ENCODE peak calls at places on chromosome 21, in six cellular contexts. One of them, this sample, is unnamed.

GRCh38 chr21:39263372-39263771 is 50.1 kb downstream of the BRWD1 start:
- DNase-seq in endothelial cell of umbilical vein: no peak
- DNase-seq in OCI-LY7: no peak
- DNase-seq in brain microvascular endothelial cell: no peak
- DNase-seq in psoas muscle: no peak
- DNase-seq in foreskin fibroblast: peak; percentile 82
- DNase-seq in this sample: no peak

GRCh38 chr21:44845418-44846200 is 27.7 kb upstream of the SUMO3 start:
- DNase-seq in endothelial cell of umbilical vein: peak; percentile 68
- DNase-seq in OCI-LY7: peak; percentile 21
- DNase-seq in brain microvascular endothelial cell: no peak
- DNase-seq in psoas muscle: peak; percentile 77
- DNase-seq in foreskin fibroblast: peak; percentile 77
- DNase-seq in this sample: peak; percentile 66

GRCh38 chr21:29077651-29078090 is 4.2 kb upstream of the CCT8 start:
- DNase-seq in endothelial cell of umbilical vein: peak; percentile 66
- DNase-seq in OCI-LY7: peak; percentile 59
- DNase-seq in brain microvascular endothelial cell: no peak
- DNase-seq in psoas muscle: no peak
- DNase-seq in foreskin fibroblast: peak; percentile 55
- DNase-seq in this sample: no peak

GRCh38 chr21:27572681-27573080 is 605.8 kb upstream of the ADAMTS5 start:
- DNase-seq in endothelial cell of umbilical vein: no peak
- DNase-seq in OCI-LY7: no peak
- DNase-seq in brain microvascular endothelial cell: peak; percentile 55
- DNase-seq in psoas muscle: no peak
- DNase-seq in foreskin fibroblast: peak; percentile 89
- DNase-seq in this sample: no peak

GRCh38 chr21:28763809-28764418 is 228.8 kb downstream of the LTN1 start:
- DNase-seq in endothelial cell of umbilical vein: no peak
- DNase-seq in OCI-LY7: no peak
- DNase-seq in brain microvascular endothelial cell: no peak
- DNase-seq in psoas muscle: no peak
- DNase-seq in foreskin fibroblast: no peak
- DNase-seq in this sample: no peak

GRCh38 chr21:45887121-45887611 is 94.4 kb upstream of the COL6A1 start:
- DNase-seq in endothelial cell of umbilical vein: no peak
- DNase-seq in OCI-LY7: no peak
- DNase-seq in brain microvascular endothelial cell: peak; percentile 46
- DNase-seq in psoas muscle: no peak
- DNase-seq in foreskin fibroblast: peak; percentile 35
- DNase-seq in this sample: no peak

GRCh38 chr21:44657635-44658183 is at the start of gene KRTAP12-3:
- DNase-seq in endothelial cell of umbilical vein: no peak
- DNase-seq in OCI-LY7: no peak
- DNase-seq in brain microvascular endothelial cell: no peak
- DNase-seq in psoas muscle: no peak
- DNase-seq in foreskin fibroblast: no peak
- DNase-seq in this sample: no peak

GRCh38 chr21:25735895-25736597 is 1.3 kb downstream of the GABPA start:
- DNase-seq in endothelial cell of umbilical vein: peak; percentile 73
- DNase-seq in OCI-LY7: peak; percentile 32
- DNase-seq in brain microvascular endothelial cell: peak; percentile 19
- DNase-seq in psoas muscle: no peak
- DNase-seq in foreskin fibroblast: peak; percentile 33
- DNase-seq in this sample: no peak

GRCh38 chr21:32572574-32573420 is 12.5 kb downstream of the TCP10L start:
- DNase-seq in endothelial cell of umbilical vein: no peak
- DNase-seq in OCI-LY7: peak; percentile 44
- DNase-seq in brain microvascular endothelial cell: no peak
- DNase-seq in psoas muscle: no peak
- DNase-seq in foreskin fibroblast: no peak
- DNase-seq in this sample: no peak

GRCh38 chr21:45320261-45320990 is 32.7 kb upstream of the POFUT2 start:
- DNase-seq in endothelial cell of umbilical vein: no peak
- DNase-seq in OCI-LY7: no peak
- DNase-seq in brain microvascular endothelial cell: no peak
- DNase-seq in psoas muscle: peak; percentile 12
- DNase-seq in foreskin fibroblast: peak; percentile 52
- DNase-seq in this sample: no peak

GRCh38 chr21:35284199-35284598 is 235.1 kb upstream of the RUNX1 start:
- DNase-seq in endothelial cell of umbilical vein: no peak
- DNase-seq in OCI-LY7: no peak
- DNase-seq in brain microvascular endothelial cell: no peak
- DNase-seq in psoas muscle: peak; percentile 52
- DNase-seq in foreskin fibroblast: no peak
- DNase-seq in this sample: no peak

GRCh38 chr21:44736291-44737004 is 25.1 kb upstream of the TSPEAR start:
- DNase-seq in endothelial cell of umbilical vein: no peak
- DNase-seq in OCI-LY7: no peak
- DNase-seq in brain microvascular endothelial cell: no peak
- DNase-seq in psoas muscle: no peak
- DNase-seq in foreskin fibroblast: no peak
- DNase-seq in this sample: no peak

GRCh38 chr21:42745511-42746239 is 92.3 kb downstream of the PDE9A start:
- DNase-seq in endothelial cell of umbilical vein: no peak
- DNase-seq in OCI-LY7: no peak
- DNase-seq in brain microvascular endothelial cell: no peak
- DNase-seq in psoas muscle: no peak
- DNase-seq in foreskin fibroblast: no peak
- DNase-seq in this sample: no peak

GRCh38 chr21:46649356-46649755 is 13.9 kb downstream of the PRMT2 start:
- DNase-seq in endothelial cell of umbilical vein: no peak
- DNase-seq in OCI-LY7: no peak
- DNase-seq in brain microvascular endothelial cell: no peak
- DNase-seq in psoas muscle: no peak
- DNase-seq in foreskin fibroblast: no peak
- DNase-seq in this sample: no peak

GRCh38 chr21:46083271-46084040 is 14.5 kb upstream of the COL6A2 start:
- DNase-seq in endothelial cell of umbilical vein: no peak
- DNase-seq in OCI-LY7: no peak
- DNase-seq in brain microvascular endothelial cell: no peak
- DNase-seq in psoas muscle: peak; percentile 16
- DNase-seq in foreskin fibroblast: peak; percentile 96
- DNase-seq in this sample: no peak

GRCh38 chr21:16775056-16775455 is 737.8 kb upstream of the CXADR start:
- DNase-seq in endothelial cell of umbilical vein: no peak
- DNase-seq in OCI-LY7: no peak
- DNase-seq in brain microvascular endothelial cell: no peak
- DNase-seq in psoas muscle: no peak
- DNase-seq in foreskin fibroblast: no peak
- DNase-seq in this sample: no peak

GRCh38 chr21:28444131-28444530 is 548.5 kb downstream of the LTN1 start:
- DNase-seq in endothelial cell of umbilical vein: no peak
- DNase-seq in OCI-LY7: no peak
- DNase-seq in brain microvascular endothelial cell: no peak
- DNase-seq in psoas muscle: no peak
- DNase-seq in foreskin fibroblast: peak; percentile 51
- DNase-seq in this sample: no peak

GRCh38 chr21:43971201-43971991 is 40.7 kb upstream of the TRAPPC10 start:
- DNase-seq in endothelial cell of umbilical vein: no peak
- DNase-seq in OCI-LY7: no peak
- DNase-seq in brain microvascular endothelial cell: no peak
- DNase-seq in psoas muscle: peak; percentile 11
- DNase-seq in foreskin fibroblast: no peak
- DNase-seq in this sample: no peak

GRCh38 chr21:46212721-46213484 is 15.7 kb downstream of the LSS start:
- DNase-seq in endothelial cell of umbilical vein: no peak
- DNase-seq in OCI-LY7: no peak
- DNase-seq in brain microvascular endothelial cell: no peak
- DNase-seq in psoas muscle: no peak
- DNase-seq in foreskin fibroblast: no peak
- DNase-seq in this sample: no peak

GRCh38 chr21:43767980-43768867 is 7.9 kb downstream of the CSTB start:
- DNase-seq in endothelial cell of umbilical vein: peak; percentile 32
- DNase-seq in OCI-LY7: no peak
- DNase-seq in brain microvascular endothelial cell: peak; percentile 75
- DNase-seq in psoas muscle: peak; percentile 53
- DNase-seq in foreskin fibroblast: peak; percentile 88
- DNase-seq in this sample: no peak

GRCh38 chr21:29613021-29613420 is 314.3 kb downstream of the BACH1 start:
- DNase-seq in endothelial cell of umbilical vein: no peak
- DNase-seq in OCI-LY7: no peak
- DNase-seq in brain microvascular endothelial cell: no peak
- DNase-seq in psoas muscle: no peak
- DNase-seq in foreskin fibroblast: peak; percentile 23
- DNase-seq in this sample: no peak

GRCh38 chr21:45562401-45562800 is 20.2 kb upstream of the SLC19A1 start:
- DNase-seq in endothelial cell of umbilical vein: no peak
- DNase-seq in OCI-LY7: no peak
- DNase-seq in brain microvascular endothelial cell: no peak
- DNase-seq in psoas muscle: no peak
- DNase-seq in foreskin fibroblast: no peak
- DNase-seq in this sample: no peak

GRCh38 chr21:44724166-44724565 is 12.8 kb upstream of the TSPEAR start:
- DNase-seq in endothelial cell of umbilical vein: no peak
- DNase-seq in OCI-LY7: no peak
- DNase-seq in brain microvascular endothelial cell: no peak
- DNase-seq in psoas muscle: no peak
- DNase-seq in foreskin fibroblast: no peak
- DNase-seq in this sample: no peak

GRCh38 chr21:25133939-25134338 is 473.3 kb downstream of the MRPL39 start:
- DNase-seq in endothelial cell of umbilical vein: no peak
- DNase-seq in OCI-LY7: no peak
- DNase-seq in brain microvascular endothelial cell: no peak
- DNase-seq in psoas muscle: no peak
- DNase-seq in foreskin fibroblast: no peak
- DNase-seq in this sample: no peak

GRCh38 chr21:45347712-45348477 is 57.1 kb upstream of the COL18A1 start:
- DNase-seq in endothelial cell of umbilical vein: no peak
- DNase-seq in OCI-LY7: no peak
- DNase-seq in brain microvascular endothelial cell: no peak
- DNase-seq in psoas muscle: peak; percentile 19
- DNase-seq in foreskin fibroblast: no peak
- DNase-seq in this sample: no peak

GRCh38 chr21:25462517-25462971 is 144.7 kb downstream of the MRPL39 start:
- DNase-seq in endothelial cell of umbilical vein: peak; percentile 16
- DNase-seq in OCI-LY7: no peak
- DNase-seq in brain microvascular endothelial cell: no peak
- DNase-seq in psoas muscle: no peak
- DNase-seq in foreskin fibroblast: no peak
- DNase-seq in this sample: no peak

GRCh38 chr21:25960423-25960822 is 210.1 kb downstream of the APP start:
- DNase-seq in endothelial cell of umbilical vein: no peak
- DNase-seq in OCI-LY7: no peak
- DNase-seq in brain microvascular endothelial cell: no peak
- DNase-seq in psoas muscle: no peak
- DNase-seq in foreskin fibroblast: no peak
- DNase-seq in this sample: no peak

GRCh38 chr21:14591277-14591876 is 45.3 kb upstream of the SAMSN1 start:
- DNase-seq in endothelial cell of umbilical vein: no peak
- DNase-seq in OCI-LY7: no peak
- DNase-seq in brain microvascular endothelial cell: no peak
- DNase-seq in psoas muscle: no peak
- DNase-seq in foreskin fibroblast: no peak
- DNase-seq in this sample: no peak

GRCh38 chr21:24903954-24904635 is 703.2 kb downstream of the MRPL39 start:
- DNase-seq in endothelial cell of umbilical vein: no peak
- DNase-seq in OCI-LY7: no peak
- DNase-seq in brain microvascular endothelial cell: no peak
- DNase-seq in psoas muscle: no peak
- DNase-seq in foreskin fibroblast: no peak
- DNase-seq in this sample: no peak

GRCh38 chr21:45447821-45448220 is 42.9 kb downstream of the COL18A1 start:
- DNase-seq in endothelial cell of umbilical vein: no peak
- DNase-seq in OCI-LY7: no peak
- DNase-seq in brain microvascular endothelial cell: no peak
- DNase-seq in psoas muscle: no peak
- DNase-seq in foreskin fibroblast: no peak
- DNase-seq in this sample: no peak

GRCh38 chr21:46662367-46662654 is 26.8 kb downstream of the PRMT2 start:
- DNase-seq in endothelial cell of umbilical vein: no peak
- DNase-seq in OCI-LY7: no peak
- DNase-seq in brain microvascular endothelial cell: no peak
- DNase-seq in psoas muscle: no peak
- DNase-seq in foreskin fibroblast: no peak
- DNase-seq in this sample: no peak

DNA sequence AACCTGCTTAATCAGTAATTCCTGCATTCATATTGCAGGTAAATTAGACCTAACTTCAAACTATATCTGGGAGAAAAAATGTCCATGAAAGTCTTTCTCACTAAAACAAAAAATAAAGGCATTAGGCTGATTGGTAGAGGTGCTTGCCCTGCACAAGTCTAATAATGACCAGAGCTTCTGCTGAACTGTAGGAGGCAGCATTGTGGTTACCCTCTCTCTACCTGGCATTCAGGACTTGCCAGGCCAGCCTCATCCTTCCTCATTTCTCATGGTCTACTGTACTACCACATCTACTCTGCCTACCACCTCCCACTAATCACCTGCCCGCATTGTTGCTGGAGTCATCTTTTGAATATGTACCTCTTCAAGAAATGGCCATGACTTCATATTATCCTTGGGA is 60.8 kb upstream of the KRTAP11-1 start:
- DNase-seq in endothelial cell of umbilical vein: no peak
- DNase-seq in OCI-LY7: no peak
- DNase-seq in brain microvascular endothelial cell: no peak
- DNase-seq in psoas muscle: no peak
- DNase-seq in foreskin fibroblast: no peak
- DNase-seq in this sample: no peak
- TF ChIP-seq CTCF in endothelial cell of umbilical vein: no peak
- TF ChIP-seq CTCF in OCI-LY7: no peak
- TF ChIP-seq CTCF in brain microvascular endothelial cell: no peak
- TF ChIP-seq CTCF in psoas muscle: no peak
- TF ChIP-seq CTCF in foreskin fibroblast: no peak
- TF ChIP-seq CTCF in this sample: no peak

GRCh38 chr21:37028579-37028978 is 22.1 kb downstream of the RIPPLY3 start:
- DNase-seq in endothelial cell of umbilical vein: no peak
- DNase-seq in OCI-LY7: no peak
- DNase-seq in brain microvascular endothelial cell: no peak
- DNase-seq in psoas muscle: no peak
- DNase-seq in foreskin fibroblast: peak; percentile 44
- DNase-seq in this sample: no peak
- TF ChIP-seq CTCF in endothelial cell of umbilical vein: no peak
- TF ChIP-seq CTCF in OCI-LY7: no peak
- TF ChIP-seq CTCF in brain microvascular endothelial cell: peak; percentile 21
- TF ChIP-seq CTCF in psoas muscle: no peak
- TF ChIP-seq CTCF in foreskin fibroblast: no peak
- TF ChIP-seq CTCF in this sample: peak; percentile 17

GRCh38 chr21:20999567-21000169 is 1.5 kb downstream of the NCAM2 start:
- DNase-seq in endothelial cell of umbilical vein: peak; percentile 46
- DNase-seq in OCI-LY7: peak; percentile 15
- DNase-seq in brain microvascular endothelial cell: peak; percentile 27
- DNase-seq in psoas muscle: no peak
- DNase-seq in foreskin fibroblast: peak; percentile 68
- DNase-seq in this sample: no peak
- TF ChIP-seq CTCF in endothelial cell of umbilical vein: peak; percentile 46
- TF ChIP-seq CTCF in OCI-LY7: peak; percentile 84
- TF ChIP-seq CTCF in brain microvascular endothelial cell: peak; percentile 83
- TF ChIP-seq CTCF in psoas muscle: peak; percentile 52
- TF ChIP-seq CTCF in foreskin fibroblast: peak; percentile 76
- TF ChIP-seq CTCF in this sample: peak; percentile 73

DNA sequence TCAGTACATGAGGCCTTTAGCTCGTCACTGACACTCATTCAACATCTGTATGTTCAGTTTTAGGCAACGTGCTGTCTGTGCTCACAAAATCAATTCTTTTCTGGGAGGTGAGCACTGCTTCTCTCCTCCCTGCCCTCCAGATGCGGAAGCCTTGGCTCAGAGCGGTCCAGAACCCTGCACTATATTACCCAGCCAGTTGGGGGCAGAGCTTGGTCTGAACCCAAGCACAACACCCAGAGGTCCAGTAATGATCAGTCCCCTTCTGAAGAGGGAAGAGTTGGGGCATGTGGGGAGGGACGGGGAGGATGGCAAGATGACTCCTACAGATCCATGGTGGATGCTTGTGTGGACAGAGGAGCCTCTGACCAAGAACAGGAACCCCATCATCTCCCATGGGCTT is 5.6 kb upstream of the DSCAM start:
- DNase-seq in endothelial cell of umbilical vein: no peak
- DNase-seq in OCI-LY7: no peak
- DNase-seq in brain microvascular endothelial cell: no peak
- DNase-seq in psoas muscle: no peak
- DNase-seq in foreskin fibroblast: no peak
- DNase-seq in this sample: no peak
- TF ChIP-seq CTCF in endothelial cell of umbilical vein: no peak
- TF ChIP-seq CTCF in OCI-LY7: no peak
- TF ChIP-seq CTCF in brain microvascular endothelial cell: no peak
- TF ChIP-seq CTCF in psoas muscle: no peak
- TF ChIP-seq CTCF in foreskin fibroblast: no peak
- TF ChIP-seq CTCF in this sample: no peak